ENCODE peak calls at places on chromosomes 7 and 10, in seven cellular contexts. One of them, this sample, is unnamed.

GRCh38 chr10:103872137-103872933 is 17.0 kb upstream of the SH3PXD2A start:
- DNase-seq in heart right ventricle: no peak
- DNase-seq in GM20000: no peak
- DNase-seq in epithelial cell of prostate: peak; percentile 99
- DNase-seq in lower lobe of right lung: no peak
- DNase-seq in type B pancreatic cell: no peak
- DNase-seq in left kidney: peak; percentile 81
- DNase-seq in this sample: no peak

GRCh38 chr7:158865462-158865922 is 9.1 kb downstream of the DYNC2I1 start:
- DNase-seq in heart right ventricle: no peak
- DNase-seq in GM20000: peak; percentile 64
- DNase-seq in epithelial cell of prostate: no peak
- DNase-seq in lower lobe of right lung: no peak
- DNase-seq in type B pancreatic cell: no peak
- DNase-seq in left kidney: peak; percentile 85
- DNase-seq in this sample: no peak

GRCh38 chr7:107327986-107328569 is 141.8 kb upstream of the GPR22 start:
- DNase-seq in heart right ventricle: no peak
- DNase-seq in GM20000: no peak
- DNase-seq in epithelial cell of prostate: peak; percentile 27
- DNase-seq in lower lobe of right lung: no peak
- DNase-seq in type B pancreatic cell: no peak
- DNase-seq in left kidney: no peak
- DNase-seq in this sample: no peak

GRCh38 chr7:42170724-42171123 is 66.3 kb downstream of the GLI3 start:
- DNase-seq in heart right ventricle: no peak
- DNase-seq in GM20000: no peak
- DNase-seq in epithelial cell of prostate: peak; percentile 48
- DNase-seq in lower lobe of right lung: no peak
- DNase-seq in type B pancreatic cell: no peak
- DNase-seq in left kidney: no peak
- DNase-seq in this sample: no peak

GRCh38 chr7:68461430-68461829 is 1136.8 kb upstream of the AUTS2 start:
- DNase-seq in heart right ventricle: no peak
- DNase-seq in GM20000: no peak
- DNase-seq in epithelial cell of prostate: no peak
- DNase-seq in lower lobe of right lung: no peak
- DNase-seq in type B pancreatic cell: no peak
- DNase-seq in left kidney: no peak
- DNase-seq in this sample: no peak

GRCh38 chr7:103967401-103967800 is 22.1 kb downstream of the RELN start:
- DNase-seq in heart right ventricle: no peak
- DNase-seq in GM20000: no peak
- DNase-seq in epithelial cell of prostate: no peak
- DNase-seq in lower lobe of right lung: no peak
- DNase-seq in type B pancreatic cell: no peak
- DNase-seq in left kidney: no peak
- DNase-seq in this sample: no peak

GRCh38 chr7:14902589-14902963 is at the start of gene DGKB:
- DNase-seq in heart right ventricle: peak; percentile 19
- DNase-seq in GM20000: no peak
- DNase-seq in epithelial cell of prostate: no peak
- DNase-seq in lower lobe of right lung: peak; percentile 10
- DNase-seq in type B pancreatic cell: no peak
- DNase-seq in left kidney: peak; percentile 75
- DNase-seq in this sample: peak; percentile 75

GRCh38 chr7:151665363-151665762 is 145.7 kb upstream of the RHEB start:
- DNase-seq in heart right ventricle: peak; percentile 67
- DNase-seq in GM20000: no peak
- DNase-seq in epithelial cell of prostate: no peak
- DNase-seq in lower lobe of right lung: no peak
- DNase-seq in type B pancreatic cell: no peak
- DNase-seq in left kidney: peak; percentile 19
- DNase-seq in this sample: peak; percentile 70

GRCh38 chr10:116728526-116729096 is 13.8 kb downstream of the HSPA12A start:
- DNase-seq in heart right ventricle: no peak
- DNase-seq in GM20000: no peak
- DNase-seq in epithelial cell of prostate: no peak
- DNase-seq in lower lobe of right lung: no peak
- DNase-seq in type B pancreatic cell: no peak
- DNase-seq in left kidney: no peak
- DNase-seq in this sample: no peak

GRCh38 chr7:136039577-136040345 is 62.6 kb upstream of the MTPN start:
- DNase-seq in heart right ventricle: no peak
- DNase-seq in GM20000: no peak
- DNase-seq in epithelial cell of prostate: no peak
- DNase-seq in lower lobe of right lung: no peak
- DNase-seq in type B pancreatic cell: no peak
- DNase-seq in left kidney: peak; percentile 30
- DNase-seq in this sample: no peak